ENCODE peak calls at places on chromosomes 6 and 20, in eight cellular contexts. K is stimulated activated CD4-positive, alpha-beta T cell treated with anti-CD3 and anti-CD28 coated beads, Interleukin-12 subunit alpha, Interleukin-12 subunit beta, amount 100 ng/mL, for 48 hours; W is anterior cingulate cortex; Z is hypothalamus; P is cardiac fibroblast; G is activated CD4-positive, alpha-beta T cell treated with anti-CD3 and anti-CD28 coated beads for 24 hours; F is activated naive CD4-positive, alpha-beta T cell treated with anti-CD3 and anti-CD28 coated beads, Interleukin-2, amount 10 ng/mL, durations not matched to agents 7 days and 5 days; D is brain microvascular endothelial cell. A is an unnamed sample.

GRCh38 chr20:13770141-13770540 is 14.6 kb downstream of the ESF1 start:
- DNase-seq in G (no peak), K (no peak), P (no peak), F (no peak), W (no peak), D (no peak), Z (no peak), A (no peak)

GRCh38 chr6:35173068-35174042 is 32.2 kb upstream of the TCP11 start:
- DNase-seq in Z (no peak), K (no peak), W (no peak), F (peak; percentile 23), P (peak; percentile 64), D (no peak), G (no peak), A (no peak)

GRCh38 chr6:155106456-155107107 is 111.5 kb downstream of the TIAM2 start:
- DNase-seq in P (no peak), W (no peak), Z (no peak), F (no peak), D (no peak), G (no peak), K (no peak), A (no peak)

GRCh38 chr6:136551103-136551502 is 881 bp upstream of the MAP7 start:
- DNase-seq in W (no peak), K (no peak), D (no peak), Z (no peak), G (no peak), P (no peak), F (no peak), A (no peak)

GRCh38 chr6:98041921-98042320 is 758.9 kb upstream of the MMS22L start:
- DNase-seq in P (no peak), K (no peak), Z (no peak), F (no peak), W (no peak), G (no peak), D (no peak), A (no peak)

GRCh38 chr20:53517146-53517545 is 76.5 kb downstream of the ZNF217 start:
- DNase-seq in W (no peak), G (no peak), D (peak; percentile 7), Z (no peak), F (no peak), K (no peak), P (no peak), A (peak; percentile 26)

GRCh38 chr6:5695260-5696245 is 311.2 kb downstream of the NRN1 start:
- DNase-seq in P (peak; percentile 32), F (no peak), D (peak; percentile 54), Z (no peak), W (no peak), G (no peak), K (no peak), A (peak; percentile 76)

GRCh38 chr6:90098025-90098474 is 198.6 kb downstream of the BACH2 start:
- DNase-seq in G (no peak), P (peak; percentile 81), D (peak; percentile 35), F (peak; percentile 51), K (no peak), W (no peak), Z (no peak), A (peak; percentile 30)

GRCh38 chr6:7556394-7557106 is 15.1 kb downstream of the DSP start:
- DNase-seq in Z (no peak), G (no peak), W (no peak), P (no peak), K (no peak), F (no peak), D (no peak), A (no peak)

GRCh38 chr20:63456429-63457284 is 15.8 kb downstream of the KCNQ2 start:
- DNase-seq in D (no peak), G (no peak), K (no peak), F (no peak), Z (no peak), W (no peak), P (no peak), A (no peak)